ENCODE peak calls at places on chromosomes 12 and 14, in five cellular contexts. X is activated CD4-positive, alpha-beta T cell treated with anti-CD3 and anti-CD28 coated beads, Interleukin-2, amount 50 U/mL, for 24 hours; T is A549; R is lower lobe of right lung; S is coronary artery. G is an unnamed sample.

GRCh38 chr14:49893309-49894213 is 679 bp downstream of the ARF6 start:
- DNase-seq in X (peak; percentile 73), S (no peak), T (peak; percentile 21), R (peak; percentile 86), G (peak; percentile 72)

GRCh38 chr14:95140060-95140858 is 17.1 kb downstream of the DICER1 start:
- DNase-seq in X (no peak), R (no peak), S (no peak), T (no peak), G (no peak)

GRCh38 chr14:97298775-97299174 is 501.6 kb downstream of the VRK1 start:
- DNase-seq in R (no peak), S (no peak), X (no peak), T (no peak), G (no peak)

GRCh38 chr12:6032726-6033125 is 87.7 kb upstream of the ANO2 start:
- DNase-seq in R (no peak), S (peak; percentile 33), X (no peak), T (no peak), G (no peak)

GRCh38 chr12:124024790-124025189 is 51.8 kb downstream of the ZNF664 start:
- DNase-seq in X (no peak), R (no peak), S (no peak), T (no peak), G (no peak)

GRCh38 chr12:106345739-106346138 is 11.8 kb upstream of the POLR3B start:
- DNase-seq in T (peak; percentile 29), R (no peak), X (no peak), S (no peak), G (no peak)

GRCh38 chr14:100906420-100906819 is 2.9 kb upstream of the RTL1 start:
- DNase-seq in T (no peak), R (peak; percentile 35), S (no peak), X (no peak), G (no peak)

GRCh38 chr12:131962069-131962468 is 12.3 kb downstream of the EP400 start:
- DNase-seq in R (no peak), X (no peak), T (no peak), S (no peak), G (no peak)

GRCh38 chr12:108600702-108601007 is 2.8 kb upstream of the TMEM119 start:
- DNase-seq in X (no peak), S (no peak), T (no peak), R (no peak), G (no peak)

GRCh38 chr14:98293527-98293926 is 978.5 kb downstream of the BCL11B start:
- DNase-seq in R (no peak), S (no peak), T (no peak), X (no peak), G (no peak)

GRCh38 chr12:114746297-114747074 is 62.5 kb upstream of the TBX3 start:
- DNase-seq in X (no peak), T (no peak), S (no peak), R (no peak), G (no peak)

GRCh38 chr12:53063708-53064612 is 14.1 kb downstream of the TNS2 start:
- DNase-seq in T (no peak), R (no peak), S (peak; percentile 92), X (no peak), G (peak; percentile 72)

GRCh38 chr14:51210594-51210993 is 29.5 kb upstream of the TMX1 start:
- DNase-seq in R (no peak), T (no peak), S (no peak), X (no peak), G (no peak)

GRCh38 chr14:88518592-88519512 is 36.0 kb downstream of the PTPN21 start:
- DNase-seq in X (no peak), T (no peak), S (no peak), R (no peak), G (no peak)

GRCh38 chr14:74346341-74346740 is 1.9 kb upstream of the VRTN start:
- DNase-seq in X (no peak), T (no peak), R (no peak), S (no peak), G (no peak)

GRCh38 chr12:11846504-11846903 is 197.0 kb downstream of the ETV6 start:
- DNase-seq in R (no peak), T (no peak), S (no peak), X (no peak), G (no peak)

GRCh38 chr12:15244341-15244740 is 23.1 kb upstream of the RERG start:
- DNase-seq in R (no peak), T (no peak), X (no peak), S (no peak), G (no peak)

GRCh38 chr12:54160807-54161480 is 27.8 kb downstream of the SMUG1 start:
- DNase-seq in X (no peak), R (no peak), T (no peak), S (no peak), G (no peak)

GRCh38 chr12:10554228-10554970 is 48.7 kb downstream of the EIF2S3B start:
- DNase-seq in R (no peak), X (no peak), T (no peak), S (no peak), G (no peak)

GRCh38 chr12:3930216-3930615 is 57.0 kb upstream of the PARP11 start:
- DNase-seq in T (no peak), R (no peak), X (no peak), S (no peak), G (no peak)

GRCh38 chr14:40122978-40123648 is 690.9 kb upstream of the FBXO33 start:
- DNase-seq in S (no peak), X (no peak), R (no peak), T (no peak), G (no peak)

GRCh38 chr12:4975574-4975973 is 65.9 kb downstream of the KCNA1 start:
- DNase-seq in S (no peak), T (no peak), R (no peak), X (no peak), G (no peak)

GRCh38 chr14:84465890-84466289 is 1064.1 kb upstream of the FLRT2 start:
- DNase-seq in R (no peak), T (no peak), S (no peak), X (no peak), G (no peak)

GRCh38 chr12:79374543-79374942 is 316.2 kb downstream of the PAWR start:
- DNase-seq in S (no peak), T (no peak), R (no peak), X (no peak), G (no peak)

GRCh38 chr12:53989227-53990113 is 4.5 kb downstream of the HOXC10 start:
- DNase-seq in S (no peak), T (peak; percentile 69), X (no peak), R (no peak), G (no peak)

GRCh38 chr12:12537421-12537820 is 25.2 kb downstream of the DUSP16 start:
- DNase-seq in S (no peak), T (no peak), X (no peak), R (no peak), G (no peak)

GRCh38 chr12:117986705-117987469 is 18.1 kb upstream of the KSR2 start:
- DNase-seq in X (no peak), R (no peak), T (peak; percentile 57), S (no peak), G (no peak)

GRCh38 chr12:21416611-21417121 is 20.8 kb upstream of the PYROXD1 start:
- DNase-seq in T (no peak), X (no peak), R (no peak), S (no peak), G (no peak)

GRCh38 chr12:14845350-14845750 is 2.0 kb upstream of the ART4 start:
- DNase-seq in T (peak; percentile 58), R (no peak), X (peak; percentile 40), S (no peak), G (peak; percentile 35)

GRCh38 chr14:99497341-99497740 is 16.1 kb downstream of the CCNK start:
- DNase-seq in T (no peak), X (no peak), S (no peak), R (no peak), G (no peak)

GRCh38 chr12:50638482-50638880 is 125.4 kb upstream of the ATF1 start:
- DNase-seq in R (no peak), S (no peak), X (no peak), T (no peak), G (no peak)

GRCh38 chr12:2053675-2054070 is 886 bp downstream of the CACNA1C start:
- DNase-seq in R (no peak), S (no peak), X (no peak), T (no peak), G (no peak)

GRCh38 chr12:123126294-123127144 is 24.4 kb downstream of the PITPNM2 start:
- DNase-seq in X (no peak), S (no peak), R (no peak), T (peak; percentile 94), G (peak; percentile 71)

GRCh38 chr14:100673085-100673806 is 53.4 kb upstream of the DLK1 start:
- DNase-seq in R (peak; percentile 66), X (no peak), T (no peak), S (no peak), G (no peak)

GRCh38 chr12:130661501-130662255 is 54.4 kb downstream of the RIMBP2 start:
- DNase-seq in T (no peak), R (no peak), X (no peak), S (no peak), G (no peak)

GRCh38 chr12:60148831-60149230 is 553.0 kb downstream of the SLC16A7 start:
- DNase-seq in X (no peak), T (no peak), R (no peak), S (no peak), G (no peak)

GRCh38 chr12:20345866-20346265 is 22.5 kb upstream of the PDE3A start:
- DNase-seq in S (no peak), T (no peak), X (no peak), R (no peak), G (no peak)

G was measured in left cardiac atrium.